ENCODE peak calls at places on chromosomes 3 and 15, in seven cellular contexts. R is HFFc6, D is A549, P is Peyer's patch, C is GM12865, V is left ventricle myocardium inferior, A is neural crest cell. O is an unnamed sample.

GRCh38 chr3:74066456-74066855 is 441.7 kb upstream of the PDZRN3 start:
- DNase-seq in R (no peak), D (no peak), P (no peak), C (no peak), V (no peak), A (no peak), O (no peak)

GRCh38 chr3:31417486-31417885 is 115.2 kb upstream of the STT3B start:
- DNase-seq in R (no peak), D (no peak), P (no peak), C (no peak), V (no peak), A (no peak), O (no peak)

GRCh38 chr3:18351823-18352744 is 73.1 kb downstream of the SATB1 start:
- DNase-seq in R (no peak), D (no peak), P (no peak), C (no peak), V (no peak), A (no peak), O (no peak)

GRCh38 chr3:44077267-44077666 is 164.4 kb upstream of the TOPAZ1 start:
- DNase-seq in R (no peak), D (no peak), P (no peak), C (peak), V (no peak), A (no peak), O (no peak)

GRCh38 chr15:89171136-89172072 is 50.0 kb downstream of the RLBP1 start:
- DNase-seq in R (peak), D (peak), P (peak), C (peak), V (no peak), A (peak), O (peak)

GRCh38 chr15:81054236-81054635 is 53.5 kb downstream of the TLNRD1 start:
- DNase-seq in R (peak), D (no peak), P (no peak), C (no peak), V (no peak), A (no peak), O (no peak)

GRCh38 chr15:77496710-77497107 is 76.0 kb downstream of the HMG20A start:
- DNase-seq in R (peak), D (peak), P (peak), C (peak), V (peak), A (peak), O (peak)

GRCh38 chr15:101004986-101005747 is 86.0 kb downstream of the LRRK1 start:
- DNase-seq in R (no peak), D (no peak), P (no peak), C (no peak), V (no peak), A (no peak), O (no peak)

GRCh38 chr15:31457631-31458526 is 131.2 kb downstream of the KLF13 start:
- DNase-seq in R (peak), D (no peak), P (peak), C (no peak), V (no peak), A (no peak), O (no peak)

GRCh38 chr3:153273217-153273616 is 111.2 kb downstream of the RAP2B start:
- DNase-seq in R (no peak), D (no peak), P (no peak), C (no peak), V (no peak), A (no peak), O (no peak)

GRCh38 chr3:195270350-195271115 is 426 bp downstream of the XXYLT1 start:
- DNase-seq in R (peak), D (peak), P (peak), C (peak), V (no peak), A (peak), O (peak)

GRCh38 chr15:47179988-47180387 is 537.3 kb upstream of the SEMA6D start:
- DNase-seq in R (no peak), D (no peak), P (no peak), C (no peak), V (no peak), A (no peak), O (no peak)

GRCh38 chr15:74042603-74043424 is 39.5 kb downstream of the GOLGA6A start:
- DNase-seq in R (no peak), D (no peak), P (no peak), C (no peak), V (no peak), A (no peak), O (no peak)

GRCh38 chr3:160125188-160125587 is 100.0 kb upstream of the C3orf80 start:
- DNase-seq in R (no peak), D (no peak), P (no peak), C (no peak), V (no peak), A (no peak), O (no peak)

GRCh38 chr3:37795431-37796061 is 66.1 kb upstream of the CTDSPL start:
- DNase-seq in R (no peak), D (no peak), P (no peak), C (no peak), V (no peak), A (no peak), O (no peak)

GRCh38 chr3:4580346-4581019 is 87.3 kb downstream of the ITPR1 start:
- DNase-seq in R (no peak), D (no peak), P (no peak), C (no peak), V (peak), A (no peak), O (no peak)

GRCh38 chr3:187700249-187700648 is 2.1 kb downstream of the RTP2 start:
- DNase-seq in R (no peak), D (no peak), P (no peak), C (no peak), V (no peak), A (no peak), O (no peak)

GRCh38 chr3:67290424-67290823 is 292.3 kb downstream of the KBTBD8 start:
- DNase-seq in R (no peak), D (no peak), P (no peak), C (peak), V (no peak), A (no peak), O (peak)

GRCh38 chr3:172096881-172097420 is 57.6 kb downstream of the FNDC3B start:
- DNase-seq in R (peak), D (peak), P (no peak), C (no peak), V (no peak), A (no peak), O (no peak)

GRCh38 chr15:67781907-67782559 is 43.3 kb upstream of the SKOR1 start:
- DNase-seq in R (no peak), D (no peak), P (no peak), C (no peak), V (no peak), A (no peak), O (no peak)

GRCh38 chr15:67784057-67784781 is 41.1 kb upstream of the SKOR1 start:
- DNase-seq in R (no peak), D (no peak), P (peak), C (peak), V (no peak), A (no peak), O (peak)

GRCh38 chr15:67782592-67782991 is 42.7 kb upstream of the SKOR1 start:
- DNase-seq in R (no peak), D (no peak), P (no peak), C (no peak), V (no peak), A (no peak), O (no peak)

GRCh38 chr15:67784856-67785430 is 40.4 kb upstream of the SKOR1 start:
- DNase-seq in R (no peak), D (no peak), P (no peak), C (peak), V (no peak), A (no peak), O (no peak)

GRCh38 chr15:67783303-67783702 is 42.0 kb upstream of the SKOR1 start:
- DNase-seq in R (no peak), D (no peak), P (peak), C (peak), V (no peak), A (no peak), O (peak)
- TF ChIP-seq CTCF in R (no peak), D (no peak), P (peak), C (peak), V (no peak), A (no peak), O (no peak)

DNA sequence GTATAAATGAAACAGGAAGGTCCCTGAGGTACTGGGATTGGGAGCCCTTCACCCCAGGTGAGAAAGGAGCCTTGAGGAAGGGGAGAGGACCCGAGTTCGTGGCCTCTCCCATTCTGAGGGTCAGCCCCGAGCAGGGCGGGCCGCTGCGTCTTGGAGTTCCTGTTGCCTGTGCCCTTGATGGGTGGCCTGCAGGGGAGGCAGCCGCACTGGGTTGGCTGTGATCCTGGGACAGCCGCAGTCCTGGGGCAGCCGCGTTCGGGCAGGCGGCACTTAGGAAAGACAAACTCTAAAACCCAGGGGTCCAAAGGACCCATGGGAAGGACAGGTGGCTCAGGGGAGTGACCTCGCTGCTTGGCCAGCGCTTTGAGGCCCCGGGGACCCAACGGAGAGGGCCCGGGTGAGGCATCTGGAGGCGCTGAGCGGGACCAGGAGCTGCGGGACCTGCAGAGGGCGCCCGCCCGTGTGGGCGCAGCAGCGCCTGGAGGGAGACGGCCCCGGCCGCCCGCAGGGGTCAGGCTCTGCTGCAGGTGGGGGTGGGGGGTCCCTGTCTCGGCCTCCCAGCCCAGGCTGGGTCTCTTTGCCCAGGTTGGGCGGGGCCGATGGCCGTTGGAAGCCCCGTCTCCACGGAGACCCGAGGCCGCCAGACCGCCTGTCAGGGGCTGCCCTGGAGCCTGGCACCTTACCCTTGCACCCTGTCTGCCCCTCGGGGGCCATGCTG is 65.1 kb downstream of the HMCES start:
- DNase-seq in R (no peak), D (peak), P (peak), C (no peak), V (no peak), A (peak), O (peak)
- TF ChIP-seq CTCF in R (peak), D (peak), P (peak), C (peak), V (peak), A (peak), O (peak)

GRCh38 chr15:39642011-39642640 is 61.2 kb downstream of the THBS1 start:
- DNase-seq in R (peak), D (no peak), P (no peak), C (no peak), V (no peak), A (no peak), O (no peak)

GRCh38 chr15:39646425-39646824 is 65.5 kb downstream of the THBS1 start:
- DNase-seq in R (no peak), D (no peak), P (no peak), C (no peak), V (no peak), A (no peak), O (no peak)

GRCh38 chr15:39643747-39644520 is 63.1 kb downstream of the THBS1 start:
- DNase-seq in R (no peak), D (no peak), P (no peak), C (no peak), V (no peak), A (no peak), O (no peak)

GRCh38 chr15:39645976-39646257 is 65.0 kb downstream of the THBS1 start:
- DNase-seq in R (no peak), D (no peak), P (no peak), C (no peak), V (no peak), A (no peak), O (no peak)

GRCh38 chr15:39645138-39645975 is 64.5 kb downstream of the THBS1 start:
- DNase-seq in R (no peak), D (no peak), P (no peak), C (no peak), V (peak), A (no peak), O (no peak)
- TF ChIP-seq CTCF in R (no peak), D (no peak), P (no peak), C (no peak), V (no peak), A (no peak), O (no peak)

GRCh38 chr3:61110576-61110975 is 140.7 kb downstream of the FHIT start:
- DNase-seq in R (no peak), D (no peak), P (no peak), C (peak), V (no peak), A (no peak), O (peak)
- TF ChIP-seq CTCF in R (no peak), D (no peak), P (no peak), C (no peak), V (no peak), A (no peak), O (no peak)

DNA sequence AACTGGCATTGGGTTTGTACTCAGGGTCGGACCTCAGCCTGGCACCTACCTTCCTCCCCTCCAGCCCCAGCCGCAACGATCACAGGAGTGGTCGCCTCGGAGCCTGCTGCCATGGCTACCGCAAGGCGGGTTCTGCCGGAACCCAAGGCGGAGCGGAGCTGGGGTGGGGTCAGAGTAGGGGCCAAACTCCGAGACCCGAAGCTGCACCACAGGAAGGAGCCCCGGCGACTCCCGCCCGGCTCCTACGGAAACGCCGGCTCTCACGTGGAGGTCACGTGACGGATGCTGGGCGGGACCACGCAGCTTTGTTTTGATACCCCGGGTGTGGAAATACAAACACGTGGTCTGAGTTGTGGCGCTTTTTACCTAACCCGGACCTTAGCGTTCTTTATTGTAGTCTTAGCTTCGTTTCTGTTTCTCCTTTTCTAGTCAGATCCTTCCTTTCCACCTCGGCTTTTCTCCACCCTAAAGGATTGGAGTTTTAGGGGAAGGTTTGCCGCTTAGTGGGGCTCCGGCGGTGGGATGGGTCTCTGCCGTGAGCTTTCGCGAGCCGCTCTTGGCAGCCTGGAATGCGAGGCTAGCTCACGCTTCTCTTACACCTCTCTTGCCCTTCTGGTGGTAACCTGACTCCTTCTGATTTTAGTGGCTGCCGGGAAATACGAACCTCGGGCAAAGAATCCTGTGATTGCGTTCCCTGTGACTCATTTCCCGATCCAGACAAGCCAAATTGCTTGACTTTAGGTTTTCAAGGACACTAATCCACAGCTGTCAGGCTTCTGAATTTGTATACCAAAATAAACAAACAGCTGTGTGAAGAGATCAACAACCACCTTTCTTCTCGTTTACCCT is at the start of gene HSPBAP1:
- DNase-seq in R (peak), D (peak), P (peak), C (peak), V (peak), A (peak), O (peak)
- TF ChIP-seq CTCF in R (no peak), D (no peak), P (no peak), C (no peak), V (no peak), A (no peak), O (no peak)

O was measured in GM10248.